ENCODE peak calls at places on chromosome 5, in six cellular contexts. Z, D, X, W, F and E are unnamed samples.

GRCh38 chr5:140182075-140182709 is 7.2 kb downstream of the CYSTM1 start:
- DNase-seq in Z (no peak), D (peak; percentile 55), X (no peak), W (no peak), F (no peak), E (no peak)

GRCh38 chr5:122465086-122465485 is 153.0 kb downstream of the SNCAIP start:
- DNase-seq in Z (no peak), D (no peak), X (no peak), W (no peak), F (no peak), E (no peak)

GRCh38 chr5:76542887-76543690 is 80.1 kb downstream of the F2RL2 start:
- DNase-seq in Z (no peak), D (peak; percentile 32), X (peak; percentile 42), W (no peak), F (no peak), E (no peak)

GRCh38 chr5:119435436-119436132 is 16.7 kb upstream of the HSD17B4 start:
- DNase-seq in Z (no peak), D (peak; percentile 74), X (peak; percentile 79), W (no peak), F (peak; percentile 33), E (peak; percentile 42)

GRCh38 chr5:139903450-139903804 is 107.8 kb downstream of the PSD2 start:
- DNase-seq in Z (no peak), D (no peak), X (no peak), W (no peak), F (no peak), E (no peak)

GRCh38 chr5:16727937-16728336 is 111.1 kb upstream of the RETREG1 start:
- DNase-seq in Z (no peak), D (peak; percentile 47), X (peak; percentile 79), W (no peak), F (no peak), E (peak; percentile 49)

GRCh38 chr5:160169326-160169725 is 50.1 kb upstream of the PWWP2A start:
- DNase-seq in Z (no peak), D (no peak), X (no peak), W (no peak), F (no peak), E (no peak)

GRCh38 chr5:125612356-125613149 is 810.7 kb upstream of the GRAMD2B start:
- DNase-seq in Z (no peak), D (no peak), X (no peak), W (no peak), F (no peak), E (no peak)

GRCh38 chr5:177336112-177336511 is 15.4 kb downstream of the LMAN2 start:
- DNase-seq in Z (no peak), D (no peak), X (no peak), W (no peak), F (peak; percentile 62), E (no peak)

GRCh38 chr5:102582706-102583105 is 83.9 kb upstream of the SLCO6A1 start:
- DNase-seq in Z (no peak), D (no peak), X (no peak), W (no peak), F (no peak), E (no peak)

GRCh38 chr5:117947121-117947520 is 1041.2 kb downstream of the DTWD2 start:
- DNase-seq in Z (no peak), D (no peak), X (no peak), W (no peak), F (no peak), E (no peak)

GRCh38 chr5:106755789-106756188 is 914.9 kb downstream of the EFNA5 start:
- DNase-seq in Z (no peak), D (no peak), X (no peak), W (no peak), F (no peak), E (no peak)

GRCh38 chr5:93599427-93600146 is 16.6 kb downstream of the NR2F1 start:
- DNase-seq in Z (no peak), D (no peak), X (no peak), W (no peak), F (no peak), E (no peak)

GRCh38 chr5:157216395-157217142 is 35.9 kb downstream of the ITK start:
- DNase-seq in Z (no peak), D (no peak), X (no peak), W (no peak), F (no peak), E (no peak)

GRCh38 chr5:31614147-31615030 is 24.5 kb upstream of the PDZD2 start:
- DNase-seq in Z (no peak), D (no peak), X (no peak), W (no peak), F (no peak), E (no peak)

GRCh38 chr5:132476853-132477729 is 13.5 kb downstream of the IRF1 start:
- DNase-seq in Z (no peak), D (peak; percentile 52), X (no peak), W (no peak), F (no peak), E (no peak)

GRCh38 chr5:33736510-33736909 is 155.3 kb downstream of the ADAMTS12 start:
- DNase-seq in Z (no peak), D (no peak), X (no peak), W (no peak), F (no peak), E (no peak)

GRCh38 chr5:126443374-126443851 is 20.2 kb downstream of the GRAMD2B start:
- DNase-seq in Z (no peak), D (no peak), X (no peak), W (no peak), F (no peak), E (no peak)

GRCh38 chr5:96648598-96648997 is 13.6 kb upstream of the CAST start:
- DNase-seq in Z (no peak), D (no peak), X (no peak), W (no peak), F (no peak), E (no peak)

GRCh38 chr5:87009146-87009545 is 258.5 kb upstream of the RASA1 start:
- DNase-seq in Z (no peak), D (no peak), X (no peak), W (no peak), F (no peak), E (no peak)

GRCh38 chr5:33852327-33852726 is 39.5 kb downstream of the ADAMTS12 start:
- DNase-seq in Z (no peak), D (no peak), X (no peak), W (no peak), F (no peak), E (no peak)

GRCh38 chr5:135211083-135211790 is 177.2 kb upstream of the PITX1 start:
- DNase-seq in Z (no peak), D (no peak), X (no peak), W (no peak), F (no peak), E (no peak)

DNA sequence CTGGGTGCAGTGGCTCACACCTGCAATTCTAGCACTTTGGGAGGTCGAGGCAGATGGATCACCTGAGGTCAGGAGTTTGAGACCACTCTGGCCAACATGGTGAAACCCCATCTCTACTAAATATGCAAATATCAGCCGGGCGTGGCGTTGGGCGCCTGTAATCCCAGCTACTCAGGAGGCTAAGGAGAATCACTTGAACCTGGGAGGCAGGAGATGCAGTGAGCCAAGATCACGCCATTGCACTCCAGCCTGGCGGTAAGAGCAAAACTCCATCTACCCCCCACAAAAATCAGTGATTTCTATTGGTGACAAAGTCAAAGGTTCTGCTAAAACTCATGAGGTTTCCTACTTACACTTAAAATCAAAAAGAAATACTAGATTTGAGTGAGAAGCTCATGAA is 18.8 kb downstream of the CSNK1A1 start:
- DNase-seq in Z (no peak), D (no peak), X (no peak), W (no peak), F (no peak), E (no peak)
- H3K4me1 ChIP-seq in Z (no peaks in the 10 kb centered on the region), D (peaks cover 42% of the 10 kb centered on the region), X (peaks cover 75% of the 10 kb centered on the region), W (peaks cover 10% of the 10 kb centered on the region), F (peaks cover 27% of the 10 kb centered on the region), E (peaks cover 78% of the 10 kb centered on the region)

GRCh38 chr5:172245823-172246222 is 37.7 kb downstream of the UBTD2 start:
- DNase-seq in Z (no peak), D (no peak), X (no peak), W (no peak), F (no peak), E (no peak)
- H3K4me3 ChIP-seq in Z (no peak overlapping the region), D (no peak overlapping the region), X (no peak overlapping the region), W (no peak overlapping the region), F (no peak overlapping the region), E (no peak overlapping the region)

DNA sequence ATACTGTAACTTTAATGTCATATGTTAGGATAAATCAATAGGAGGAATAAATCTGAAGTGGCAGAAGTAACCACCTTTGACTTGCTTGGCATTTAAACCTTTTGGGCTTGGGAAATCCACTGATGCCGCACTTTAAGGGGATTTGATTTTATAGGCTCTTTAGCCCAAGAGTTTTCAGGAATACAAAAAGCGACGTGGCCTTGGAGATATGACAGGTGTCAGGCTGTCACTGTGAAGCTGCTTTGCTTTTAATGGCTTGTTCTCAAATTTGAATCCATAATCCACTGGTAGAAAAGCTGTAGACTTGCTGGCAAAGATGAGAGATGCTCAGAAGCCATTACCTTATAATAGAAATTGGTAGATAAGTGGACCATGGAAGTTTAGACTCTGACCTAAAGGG is 71.6 kb downstream of the GABRG2 start:
- DNase-seq in Z (no peak), D (no peak), X (no peak), W (no peak), F (no peak), E (no peak)
- TF ChIP-seq EP300 in Z (no peak), D (no peak), X (no peak), W (no peak), F (no peak), E (no peak)

DNA sequence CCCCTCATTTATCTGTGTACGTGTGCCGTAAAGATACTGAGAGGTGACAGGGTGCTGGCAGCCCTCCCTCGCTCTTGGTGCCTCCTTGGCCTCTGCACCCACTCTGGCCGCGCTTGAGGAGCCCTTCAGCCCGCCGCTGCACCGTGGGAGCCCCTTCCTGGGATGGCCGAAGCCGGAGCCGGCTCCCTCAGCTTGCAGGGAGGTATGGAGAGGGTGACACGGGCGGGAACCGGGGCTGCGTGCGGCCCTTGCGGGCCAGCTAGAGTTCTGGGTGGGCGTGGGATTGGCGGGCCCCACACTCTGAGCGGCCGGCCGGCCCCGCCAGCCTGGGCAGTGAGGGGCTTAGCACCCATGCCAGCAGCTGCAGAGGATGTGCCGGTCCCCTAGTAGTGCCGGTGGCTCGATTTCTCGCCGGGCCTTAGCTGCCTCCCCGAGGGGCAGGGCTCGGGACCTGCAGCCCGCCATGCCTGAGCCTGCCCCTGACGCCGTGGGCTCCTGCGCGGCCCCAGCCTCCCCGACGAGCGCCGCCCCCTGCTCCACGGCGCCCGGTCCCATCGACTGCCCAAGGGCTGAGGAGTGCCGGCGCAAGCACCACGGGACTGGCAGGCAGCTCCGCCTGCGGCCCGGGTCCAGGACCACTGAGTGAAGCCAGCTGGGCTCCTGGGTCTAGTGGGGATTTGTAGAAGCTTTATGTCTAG is 21.6 kb downstream of the NKX2-5 start:
- DNase-seq in Z (no peak), D (no peak), X (no peak), W (no peak), F (no peak), E (no peak)
- H3K4me1 ChIP-seq in Z (peaks cover 2% of the 10 kb centered on the region), D (no peaks in the 10 kb centered on the region), X (no peaks in the 10 kb centered on the region), W (no peaks in the 10 kb centered on the region), F (no peaks in the 10 kb centered on the region), E (no peaks in the 10 kb centered on the region)

DNA sequence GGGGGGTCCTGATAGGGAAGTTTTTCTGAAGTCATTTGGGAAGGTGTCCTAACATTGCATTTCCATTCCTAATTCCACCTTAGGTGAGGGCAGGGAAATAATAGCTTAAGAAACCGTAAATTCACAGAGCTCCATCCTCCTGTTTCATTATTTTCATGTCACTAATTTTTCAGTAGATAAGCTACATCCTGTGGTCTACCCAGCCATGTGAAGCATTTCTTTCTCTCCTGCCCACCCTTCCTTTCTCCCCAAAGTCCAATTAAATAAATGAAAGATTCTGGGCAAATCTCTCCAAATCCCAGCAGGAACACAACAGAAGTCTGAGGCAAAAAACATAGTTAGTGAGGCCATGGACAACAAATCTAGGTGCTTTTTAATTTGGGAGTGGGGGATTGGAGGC is 95.1 kb upstream of the ERBIN start:
- DNase-seq in Z (no peak), D (no peak), X (no peak), W (no peak), F (no peak), E (no peak)
- H3K4me3 ChIP-seq in Z (no peak overlapping the region), D (no peak overlapping the region), X (no peak overlapping the region), W (no peak overlapping the region), F (no peak overlapping the region), E (no peak overlapping the region)

GRCh38 chr5:78659714-78660113 is 11.1 kb upstream of the LHFPL2 start:
- DNase-seq in Z (no peak), D (no peak), X (no peak), W (no peak), F (no peak), E (no peak)
- TF ChIP-seq EP300 in Z (no peak), D (no peak), X (no peak), W (no peak), F (no peak), E (no peak)